ENCODE peak calls at places on chromosomes 16 and 17, in six cellular contexts. One of them, this sample, is unnamed.
A peak's percentile ranks its signal among the peaks of the same experiment; 100 is the strongest.

GRCh38 chr16:27670071-27670825 is 120.3 kb downstream of the KATNIP start:
- DNase-seq in progenitor cell of endocrine pancreas: no peak
- DNase-seq in activated CD4-positive, alpha-beta T cell treated with anti-CD3 and anti-CD28 coated beads, Interleukin-2, amount 50 U/mL, for 1 hour: no peak
- DNase-seq in mesendoderm: no peak
- DNase-seq in mucosa of gallbladder: no peak
- DNase-seq in adrenal gland: no peak
- DNase-seq in this sample: no peak

GRCh38 chr17:40663252-40663651 is 1.7 kb downstream of the KRT222 start:
- DNase-seq in mucosa of gallbladder: no peak
- DNase-seq in adrenal gland: no peak
- DNase-seq in activated CD4-positive, alpha-beta T cell treated with anti-CD3 and anti-CD28 coated beads, Interleukin-2, amount 50 U/mL, for 1 hour: no peak
- DNase-seq in mesendoderm: peak; percentile 55
- DNase-seq in progenitor cell of endocrine pancreas: no peak
- DNase-seq in this sample: no peak

GRCh38 chr16:84098939-84099338 is 17.8 kb downstream of the MBTPS1 start:
- DNase-seq in progenitor cell of endocrine pancreas: no peak
- DNase-seq in mesendoderm: no peak
- DNase-seq in activated CD4-positive, alpha-beta T cell treated with anti-CD3 and anti-CD28 coated beads, Interleukin-2, amount 50 U/mL, for 1 hour: no peak
- DNase-seq in mucosa of gallbladder: no peak
- DNase-seq in adrenal gland: no peak
- DNase-seq in this sample: no peak

GRCh38 chr17:13273744-13274295 is 256.0 kb upstream of the ELAC2 start:
- DNase-seq in progenitor cell of endocrine pancreas: no peak
- DNase-seq in adrenal gland: no peak
- DNase-seq in mucosa of gallbladder: no peak
- DNase-seq in activated CD4-positive, alpha-beta T cell treated with anti-CD3 and anti-CD28 coated beads, Interleukin-2, amount 50 U/mL, for 1 hour: no peak
- DNase-seq in mesendoderm: no peak
- DNase-seq in this sample: no peak

GRCh38 chr17:47726796-47727703 is 6.0 kb upstream of the TBX21 start:
- DNase-seq in mesendoderm: peak; percentile 39
- DNase-seq in progenitor cell of endocrine pancreas: no peak
- DNase-seq in activated CD4-positive, alpha-beta T cell treated with anti-CD3 and anti-CD28 coated beads, Interleukin-2, amount 50 U/mL, for 1 hour: no peak
- DNase-seq in mucosa of gallbladder: no peak
- DNase-seq in adrenal gland: no peak
- DNase-seq in this sample: no peak

GRCh38 chr16:8589293-8590160 is 784 bp downstream of the TMEM114 start:
- DNase-seq in activated CD4-positive, alpha-beta T cell treated with anti-CD3 and anti-CD28 coated beads, Interleukin-2, amount 50 U/mL, for 1 hour: no peak
- DNase-seq in adrenal gland: no peak
- DNase-seq in mucosa of gallbladder: no peak
- DNase-seq in progenitor cell of endocrine pancreas: peak; percentile 33
- DNase-seq in mesendoderm: no peak
- DNase-seq in this sample: no peak

GRCh38 chr16:51968756-51969155 is 578.2 kb downstream of the TOX3 start:
- DNase-seq in activated CD4-positive, alpha-beta T cell treated with anti-CD3 and anti-CD28 coated beads, Interleukin-2, amount 50 U/mL, for 1 hour: no peak
- DNase-seq in adrenal gland: no peak
- DNase-seq in mesendoderm: no peak
- DNase-seq in progenitor cell of endocrine pancreas: no peak
- DNase-seq in mucosa of gallbladder: no peak
- DNase-seq in this sample: no peak

GRCh38 chr17:60920107-60920506 is 242.5 kb downstream of the BCAS3 start:
- DNase-seq in mucosa of gallbladder: no peak
- DNase-seq in adrenal gland: no peak
- DNase-seq in mesendoderm: no peak
- DNase-seq in activated CD4-positive, alpha-beta T cell treated with anti-CD3 and anti-CD28 coated beads, Interleukin-2, amount 50 U/mL, for 1 hour: no peak
- DNase-seq in progenitor cell of endocrine pancreas: no peak
- DNase-seq in this sample: no peak

GRCh38 chr16:2512920-2513404 is 790 bp upstream of the ATP6V0C start:
- DNase-seq in progenitor cell of endocrine pancreas: no peak
- DNase-seq in mesendoderm: peak; percentile 53
- DNase-seq in mucosa of gallbladder: no peak
- DNase-seq in adrenal gland: peak; percentile 75
- DNase-seq in activated CD4-positive, alpha-beta T cell treated with anti-CD3 and anti-CD28 coated beads, Interleukin-2, amount 50 U/mL, for 1 hour: no peak
- DNase-seq in this sample: no peak

GRCh38 chr17:49434821-49435581 is 20.3 kb upstream of the PHB1 start:
- DNase-seq in mesendoderm: peak; percentile 83
- DNase-seq in adrenal gland: peak; percentile 74
- DNase-seq in mucosa of gallbladder: peak; percentile 23
- DNase-seq in progenitor cell of endocrine pancreas: peak; percentile 49
- DNase-seq in activated CD4-positive, alpha-beta T cell treated with anti-CD3 and anti-CD28 coated beads, Interleukin-2, amount 50 U/mL, for 1 hour: peak; percentile 22
- DNase-seq in this sample: no peak

GRCh38 chr16:8935989-8936388 is 27.7 kb downstream of the USP7 start:
- DNase-seq in activated CD4-positive, alpha-beta T cell treated with anti-CD3 and anti-CD28 coated beads, Interleukin-2, amount 50 U/mL, for 1 hour: no peak
- DNase-seq in adrenal gland: no peak
- DNase-seq in progenitor cell of endocrine pancreas: no peak
- DNase-seq in mesendoderm: peak; percentile 73
- DNase-seq in mucosa of gallbladder: no peak
- DNase-seq in this sample: no peak

GRCh38 chr17:83010323-83011200 is 68.8 kb upstream of the METRNL start:
- DNase-seq in activated CD4-positive, alpha-beta T cell treated with anti-CD3 and anti-CD28 coated beads, Interleukin-2, amount 50 U/mL, for 1 hour: no peak
- DNase-seq in mucosa of gallbladder: no peak
- DNase-seq in progenitor cell of endocrine pancreas: no peak
- DNase-seq in adrenal gland: no peak
- DNase-seq in mesendoderm: peak; percentile 20
- DNase-seq in this sample: no peak

GRCh38 chr16:49700928-49701685 is 154.8 kb downstream of the ZNF423 start:
- DNase-seq in mucosa of gallbladder: no peak
- DNase-seq in activated CD4-positive, alpha-beta T cell treated with anti-CD3 and anti-CD28 coated beads, Interleukin-2, amount 50 U/mL, for 1 hour: no peak
- DNase-seq in mesendoderm: peak; percentile 40
- DNase-seq in adrenal gland: no peak
- DNase-seq in progenitor cell of endocrine pancreas: no peak
- DNase-seq in this sample: no peak

GRCh38 chr17:48843172-48843900 is 12.5 kb downstream of the CALCOCO2 start:
- DNase-seq in mesendoderm: no peak
- DNase-seq in progenitor cell of endocrine pancreas: no peak
- DNase-seq in mucosa of gallbladder: no peak
- DNase-seq in adrenal gland: no peak
- DNase-seq in activated CD4-positive, alpha-beta T cell treated with anti-CD3 and anti-CD28 coated beads, Interleukin-2, amount 50 U/mL, for 1 hour: no peak
- DNase-seq in this sample: no peak

GRCh38 chr17:15279011-15279477 is 13.9 kb upstream of the PMP22 start:
- DNase-seq in adrenal gland: no peak
- DNase-seq in activated CD4-positive, alpha-beta T cell treated with anti-CD3 and anti-CD28 coated beads, Interleukin-2, amount 50 U/mL, for 1 hour: no peak
- DNase-seq in progenitor cell of endocrine pancreas: no peak
- DNase-seq in mesendoderm: peak; percentile 34
- DNase-seq in mucosa of gallbladder: no peak
- DNase-seq in this sample: no peak

GRCh38 chr17:69588739-69589334 is 174.3 kb downstream of the MAP2K6 start:
- DNase-seq in mesendoderm: peak; percentile 14
- DNase-seq in mucosa of gallbladder: no peak
- DNase-seq in activated CD4-positive, alpha-beta T cell treated with anti-CD3 and anti-CD28 coated beads, Interleukin-2, amount 50 U/mL, for 1 hour: no peak
- DNase-seq in progenitor cell of endocrine pancreas: no peak
- DNase-seq in adrenal gland: no peak
- DNase-seq in this sample: no peak

GRCh38 chr16:50303041-50303604 is 36.8 kb downstream of the ADCY7 start:
- DNase-seq in mesendoderm: no peak
- DNase-seq in mucosa of gallbladder: no peak
- DNase-seq in progenitor cell of endocrine pancreas: no peak
- DNase-seq in activated CD4-positive, alpha-beta T cell treated with anti-CD3 and anti-CD28 coated beads, Interleukin-2, amount 50 U/mL, for 1 hour: no peak
- DNase-seq in adrenal gland: no peak
- DNase-seq in this sample: no peak

GRCh38 chr17:17536702-17537101 is 40.5 kb upstream of the RASD1 start:
- DNase-seq in mesendoderm: no peak
- DNase-seq in adrenal gland: no peak
- DNase-seq in mucosa of gallbladder: no peak
- DNase-seq in activated CD4-positive, alpha-beta T cell treated with anti-CD3 and anti-CD28 coated beads, Interleukin-2, amount 50 U/mL, for 1 hour: no peak
- DNase-seq in progenitor cell of endocrine pancreas: no peak
- DNase-seq in this sample: no peak

GRCh38 chr17:12967962-12968361 is 49.9 kb downstream of the ELAC2 start:
- DNase-seq in progenitor cell of endocrine pancreas: no peak
- DNase-seq in activated CD4-positive, alpha-beta T cell treated with anti-CD3 and anti-CD28 coated beads, Interleukin-2, amount 50 U/mL, for 1 hour: no peak
- DNase-seq in adrenal gland: no peak
- DNase-seq in mucosa of gallbladder: no peak
- DNase-seq in mesendoderm: no peak
- DNase-seq in this sample: no peak

GRCh38 chr16:474420-475122 is 49.1 kb downstream of the RAB11FIP3 start:
- DNase-seq in activated CD4-positive, alpha-beta T cell treated with anti-CD3 and anti-CD28 coated beads, Interleukin-2, amount 50 U/mL, for 1 hour: no peak
- DNase-seq in adrenal gland: no peak
- DNase-seq in progenitor cell of endocrine pancreas: no peak
- DNase-seq in mesendoderm: no peak
- DNase-seq in mucosa of gallbladder: peak; percentile 19
- DNase-seq in this sample: no peak

GRCh38 chr17:35376245-35376644 is 2.8 kb upstream of the SLFN11 start:
- DNase-seq in activated CD4-positive, alpha-beta T cell treated with anti-CD3 and anti-CD28 coated beads, Interleukin-2, amount 50 U/mL, for 1 hour: no peak
- DNase-seq in progenitor cell of endocrine pancreas: no peak
- DNase-seq in mucosa of gallbladder: no peak
- DNase-seq in adrenal gland: no peak
- DNase-seq in mesendoderm: no peak
- DNase-seq in this sample: no peak

GRCh38 chr17:30256756-30257506 is 21.4 kb upstream of the SLC6A4 start:
- DNase-seq in activated CD4-positive, alpha-beta T cell treated with anti-CD3 and anti-CD28 coated beads, Interleukin-2, amount 50 U/mL, for 1 hour: no peak
- DNase-seq in adrenal gland: no peak
- DNase-seq in mucosa of gallbladder: no peak
- DNase-seq in progenitor cell of endocrine pancreas: no peak
- DNase-seq in mesendoderm: no peak
- DNase-seq in this sample: no peak

GRCh38 chr17:10316986-10317834 is 55.6 kb downstream of the MYH13 start:
- DNase-seq in mucosa of gallbladder: peak; percentile 49
- DNase-seq in progenitor cell of endocrine pancreas: peak; percentile 33
- DNase-seq in mesendoderm: peak; percentile 59
- DNase-seq in adrenal gland: peak; percentile 51
- DNase-seq in activated CD4-positive, alpha-beta T cell treated with anti-CD3 and anti-CD28 coated beads, Interleukin-2, amount 50 U/mL, for 1 hour: peak; percentile 9
- DNase-seq in this sample: no peak

GRCh38 chr17:47775181-47775580 is 42.1 kb downstream of the TBX21 start:
- DNase-seq in progenitor cell of endocrine pancreas: no peak
- DNase-seq in mesendoderm: no peak
- DNase-seq in adrenal gland: no peak
- DNase-seq in activated CD4-positive, alpha-beta T cell treated with anti-CD3 and anti-CD28 coated beads, Interleukin-2, amount 50 U/mL, for 1 hour: no peak
- DNase-seq in mucosa of gallbladder: no peak
- DNase-seq in this sample: no peak

GRCh38 chr17:57946798-57947358 is 8.3 kb downstream of the CUEDC1 start:
- DNase-seq in mucosa of gallbladder: no peak
- DNase-seq in progenitor cell of endocrine pancreas: no peak
- DNase-seq in mesendoderm: no peak
- DNase-seq in activated CD4-positive, alpha-beta T cell treated with anti-CD3 and anti-CD28 coated beads, Interleukin-2, amount 50 U/mL, for 1 hour: peak; percentile 4
- DNase-seq in adrenal gland: peak; percentile 81
- DNase-seq in this sample: no peak

GRCh38 chr16:14635394-14636145 is 2.8 kb downstream of the BFAR start:
- DNase-seq in adrenal gland: no peak
- DNase-seq in mesendoderm: no peak
- DNase-seq in mucosa of gallbladder: no peak
- DNase-seq in activated CD4-positive, alpha-beta T cell treated with anti-CD3 and anti-CD28 coated beads, Interleukin-2, amount 50 U/mL, for 1 hour: no peak
- DNase-seq in progenitor cell of endocrine pancreas: no peak
- DNase-seq in this sample: no peak

GRCh38 chr17:63203652-63204051 is 237.6 kb downstream of the TANC2 start:
- DNase-seq in adrenal gland: no peak
- DNase-seq in mesendoderm: no peak
- DNase-seq in progenitor cell of endocrine pancreas: no peak
- DNase-seq in mucosa of gallbladder: no peak
- DNase-seq in activated CD4-positive, alpha-beta T cell treated with anti-CD3 and anti-CD28 coated beads, Interleukin-2, amount 50 U/mL, for 1 hour: no peak
- DNase-seq in this sample: no peak

GRCh38 chr17:2885751-2886150 is 89.5 kb downstream of the RAP1GAP2 start:
- DNase-seq in progenitor cell of endocrine pancreas: no peak
- DNase-seq in mucosa of gallbladder: no peak
- DNase-seq in adrenal gland: no peak
- DNase-seq in mesendoderm: no peak
- DNase-seq in activated CD4-positive, alpha-beta T cell treated with anti-CD3 and anti-CD28 coated beads, Interleukin-2, amount 50 U/mL, for 1 hour: no peak
- DNase-seq in this sample: no peak

GRCh38 chr16:15035163-15035729 is 20.6 kb downstream of the NTAN1 start:
- DNase-seq in adrenal gland: no peak
- DNase-seq in progenitor cell of endocrine pancreas: no peak
- DNase-seq in mucosa of gallbladder: no peak
- DNase-seq in activated CD4-positive, alpha-beta T cell treated with anti-CD3 and anti-CD28 coated beads, Interleukin-2, amount 50 U/mL, for 1 hour: no peak
- DNase-seq in mesendoderm: no peak
- DNase-seq in this sample: no peak

GRCh38 chr16:87276091-87276561 is 41.1 kb downstream of the C16orf95 start:
- DNase-seq in mucosa of gallbladder: no peak
- DNase-seq in activated CD4-positive, alpha-beta T cell treated with anti-CD3 and anti-CD28 coated beads, Interleukin-2, amount 50 U/mL, for 1 hour: no peak
- DNase-seq in mesendoderm: no peak
- DNase-seq in adrenal gland: no peak
- DNase-seq in progenitor cell of endocrine pancreas: no peak
- DNase-seq in this sample: no peak

GRCh38 chr17:78127888-78128615 is 503 bp downstream of the TMC6 start:
- DNase-seq in progenitor cell of endocrine pancreas: peak; percentile 33
- DNase-seq in activated CD4-positive, alpha-beta T cell treated with anti-CD3 and anti-CD28 coated beads, Interleukin-2, amount 50 U/mL, for 1 hour: no peak
- DNase-seq in adrenal gland: no peak
- DNase-seq in mesendoderm: no peak
- DNase-seq in mucosa of gallbladder: no peak
- DNase-seq in this sample: no peak

GRCh38 chr17:13650096-13650675 is 48.5 kb upstream of the HS3ST3A1 start:
- DNase-seq in activated CD4-positive, alpha-beta T cell treated with anti-CD3 and anti-CD28 coated beads, Interleukin-2, amount 50 U/mL, for 1 hour: no peak
- DNase-seq in mucosa of gallbladder: no peak
- DNase-seq in progenitor cell of endocrine pancreas: no peak
- DNase-seq in mesendoderm: no peak
- DNase-seq in adrenal gland: no peak
- DNase-seq in this sample: no peak

GRCh38 chr16:16092925-16093624 is 130.2 kb downstream of the ABCC6 start:
- DNase-seq in adrenal gland: peak; percentile 56
- DNase-seq in progenitor cell of endocrine pancreas: no peak
- DNase-seq in mesendoderm: no peak
- DNase-seq in activated CD4-positive, alpha-beta T cell treated with anti-CD3 and anti-CD28 coated beads, Interleukin-2, amount 50 U/mL, for 1 hour: no peak
- DNase-seq in mucosa of gallbladder: no peak
- DNase-seq in this sample: no peak

This sample was measured in GOT3.